ENCODE peak calls at places on chromosomes 13 and 19, in five cellular contexts. One of them, this sample, is unnamed.

GRCh38 chr13:74730556-74731331 is 596.5 kb upstream of the KLF12 start:
- DNase-seq in body of pancreas: no peak
- DNase-seq in transverse colon: no peak
- DNase-seq in adrenal gland: no peak
- DNase-seq in lower leg skin: no peak
- DNase-seq in this sample: no peak

GRCh38 chr19:29074579-29074978 is 138.4 kb downstream of the UQCRFS1 start:
- DNase-seq in body of pancreas: no peak
- DNase-seq in transverse colon: no peak
- DNase-seq in adrenal gland: no peak
- DNase-seq in lower leg skin: no peak
- DNase-seq in this sample: no peak

GRCh38 chr13:33289966-33290365 is 4.4 kb upstream of the STARD13 start:
- DNase-seq in body of pancreas: no peak
- DNase-seq in transverse colon: no peak
- DNase-seq in adrenal gland: no peak
- DNase-seq in lower leg skin: no peak
- DNase-seq in this sample: no peak

GRCh38 chr13:45873491-45874360 is 22.2 kb upstream of the SIAH3 start:
- DNase-seq in body of pancreas: no peak
- DNase-seq in transverse colon: no peak
- DNase-seq in adrenal gland: no peak
- DNase-seq in lower leg skin: no peak
- DNase-seq in this sample: no peak

GRCh38 chr19:16252459-16253205 is 54.9 kb downstream of the AP1M1 start:
- DNase-seq in body of pancreas: peak; percentile 62
- DNase-seq in transverse colon: peak; percentile 42
- DNase-seq in adrenal gland: peak; percentile 60
- DNase-seq in lower leg skin: no peak
- DNase-seq in this sample: no peak

GRCh38 chr19:42108527-42109389 is 23.5 kb downstream of the POU2F2 start:
- DNase-seq in body of pancreas: peak; percentile 88
- DNase-seq in transverse colon: peak; percentile 86
- DNase-seq in adrenal gland: peak; percentile 92
- DNase-seq in lower leg skin: peak; percentile 95
- DNase-seq in this sample: peak; percentile 77

GRCh38 chr13:101406787-101407186 is 9.5 kb downstream of the NALCN start:
- DNase-seq in body of pancreas: no peak
- DNase-seq in transverse colon: no peak
- DNase-seq in adrenal gland: no peak
- DNase-seq in lower leg skin: no peak
- DNase-seq in this sample: no peak

GRCh38 chr13:25324100-25324499 is 22.7 kb downstream of the NUP58 start:
- DNase-seq in body of pancreas: no peak
- DNase-seq in transverse colon: no peak
- DNase-seq in adrenal gland: no peak
- DNase-seq in lower leg skin: no peak
- DNase-seq in this sample: no peak

GRCh38 chr19:50050406-50051223 is 24.8 kb downstream of the ZNF473 start:
- DNase-seq in body of pancreas: peak; percentile 86
- DNase-seq in transverse colon: peak; percentile 81
- DNase-seq in adrenal gland: peak; percentile 94
- DNase-seq in lower leg skin: peak; percentile 93
- DNase-seq in this sample: peak; percentile 63

GRCh38 chr19:2952953-2953481 is 8.2 kb upstream of the ZNF77 start:
- DNase-seq in body of pancreas: peak; percentile 93
- DNase-seq in transverse colon: peak; percentile 82
- DNase-seq in adrenal gland: no peak
- DNase-seq in lower leg skin: no peak
- DNase-seq in this sample: no peak

GRCh38 chr19:15252398-15253018 is 20.3 kb upstream of the EPHX3 start:
- DNase-seq in body of pancreas: no peak
- DNase-seq in transverse colon: no peak
- DNase-seq in adrenal gland: no peak
- DNase-seq in lower leg skin: no peak
- DNase-seq in this sample: no peak

GRCh38 chr19:50546527-50547221 is 21.6 kb downstream of the LRRC4B start:
- DNase-seq in body of pancreas: no peak
- DNase-seq in transverse colon: no peak
- DNase-seq in adrenal gland: peak; percentile 62
- DNase-seq in lower leg skin: no peak
- DNase-seq in this sample: no peak

GRCh38 chr19:48491793-48492123 is 19.9 kb downstream of the LMTK3 start:
- DNase-seq in body of pancreas: no peak
- DNase-seq in transverse colon: no peak
- DNase-seq in adrenal gland: no peak
- DNase-seq in lower leg skin: no peak
- DNase-seq in this sample: no peak

GRCh38 chr19:48490980-48491792 is 20.4 kb downstream of the LMTK3 start:
- DNase-seq in body of pancreas: peak; percentile 48
- DNase-seq in transverse colon: peak; percentile 66
- DNase-seq in adrenal gland: no peak
- DNase-seq in lower leg skin: no peak
- DNase-seq in this sample: no peak

GRCh38 chr19:48493718-48494515 is 17.7 kb downstream of the LMTK3 start:
- DNase-seq in body of pancreas: no peak
- DNase-seq in transverse colon: no peak
- DNase-seq in adrenal gland: no peak
- DNase-seq in lower leg skin: no peak
- DNase-seq in this sample: no peak

GRCh38 chr19:48495391-48495790 is 16.2 kb downstream of the LMTK3 start:
- DNase-seq in body of pancreas: no peak
- DNase-seq in transverse colon: no peak
- DNase-seq in adrenal gland: no peak
- DNase-seq in lower leg skin: no peak
- DNase-seq in this sample: no peak

DNA sequence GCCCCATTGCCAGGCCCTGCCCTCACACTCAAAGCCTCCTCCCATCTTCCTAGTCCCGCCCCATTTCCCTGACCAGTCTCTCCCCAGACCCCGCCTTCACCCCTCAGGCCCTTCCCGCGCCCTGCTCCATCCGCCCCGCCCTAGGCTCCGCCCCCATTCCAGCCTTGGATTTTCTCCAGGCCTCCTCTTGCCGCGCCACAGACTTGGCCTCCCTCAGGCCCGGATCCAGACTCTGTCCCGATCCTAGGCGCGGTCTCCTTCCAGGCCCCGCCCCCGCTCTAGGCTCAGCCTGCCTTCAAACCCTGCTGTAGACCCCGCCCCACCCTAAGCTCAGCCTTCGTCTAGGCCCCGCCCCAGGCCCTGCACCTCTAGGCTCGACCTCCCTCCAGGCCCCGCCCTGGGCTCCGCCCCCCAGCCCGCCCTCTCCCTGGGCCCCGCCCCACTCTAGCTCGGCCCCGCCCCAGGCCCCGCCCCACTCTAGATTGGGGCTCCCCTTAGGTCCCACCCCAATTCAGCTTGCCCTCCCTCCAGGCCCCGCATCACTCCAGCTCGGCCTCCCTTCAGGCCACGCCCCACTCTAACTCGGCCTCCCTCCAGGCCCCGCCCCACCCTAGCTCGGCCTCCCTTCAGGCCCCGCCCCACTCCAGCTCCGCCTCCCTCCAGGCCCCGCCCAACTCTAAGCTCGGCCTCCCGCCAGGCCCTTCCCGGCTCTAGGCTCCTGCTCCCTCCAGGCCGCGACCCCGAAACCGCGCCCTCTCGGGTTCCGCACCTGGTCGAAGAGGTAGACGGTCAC is 18.5 kb downstream of the LMTK3 start:
- DNase-seq in body of pancreas: peak; percentile 98
- DNase-seq in transverse colon: peak; percentile 98
- DNase-seq in adrenal gland: peak; percentile 98
- DNase-seq in lower leg skin: peak; percentile 99
- DNase-seq in this sample: peak; percentile 95
- TF ChIP-seq POLR2A in body of pancreas: peak; percentile 79
- TF ChIP-seq POLR2A in transverse colon: peak; percentile 77
- TF ChIP-seq POLR2A in adrenal gland: no peak
- TF ChIP-seq POLR2A in lower leg skin: no peak
- TF ChIP-seq POLR2A in this sample: peak; percentile 41

DNA sequence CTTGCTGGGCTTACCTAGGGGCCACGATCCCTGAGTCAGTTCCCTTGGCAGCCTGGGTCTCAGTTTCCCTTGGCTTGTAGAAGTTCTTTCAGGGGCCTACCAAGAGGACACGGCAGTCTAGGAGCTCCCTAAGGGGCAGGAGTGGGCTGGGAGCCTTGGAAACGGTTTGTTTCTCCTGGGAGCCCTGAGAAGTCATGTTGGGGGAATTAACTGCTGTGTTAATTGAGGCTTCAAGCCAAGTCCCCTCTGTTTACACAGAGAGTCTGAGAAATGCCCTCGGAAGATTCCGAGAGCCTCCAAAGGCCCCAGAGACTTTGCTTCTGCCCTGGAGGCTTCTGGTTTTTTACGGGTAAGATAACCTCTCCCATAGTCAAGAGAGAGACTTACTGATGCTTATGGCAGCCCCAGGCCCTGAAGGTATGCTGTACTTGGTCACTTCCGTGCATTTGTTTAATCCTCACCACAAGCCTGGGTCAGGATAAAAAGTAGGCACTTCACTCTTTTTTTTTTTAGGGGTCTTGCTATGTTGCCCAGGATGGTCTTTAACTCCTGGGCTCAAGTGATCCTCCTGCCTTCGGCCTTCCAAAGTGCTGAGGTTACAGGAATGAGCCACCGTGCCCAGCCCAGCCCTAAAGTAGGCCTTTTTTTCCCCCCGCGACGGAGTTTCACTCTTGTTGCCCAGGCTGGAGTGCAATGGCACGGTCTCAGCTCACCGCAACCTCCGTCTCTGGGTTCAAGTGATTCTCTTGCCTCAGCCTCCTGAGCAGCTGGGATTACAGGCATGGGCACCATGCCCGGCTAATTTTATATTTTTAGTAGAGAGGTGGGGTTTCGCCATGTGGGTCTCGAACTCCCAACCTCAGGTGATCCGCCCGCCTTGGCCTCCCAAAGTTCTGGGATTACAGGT is 15.1 kb downstream of the IER2 start:
- DNase-seq in body of pancreas: no peak
- DNase-seq in transverse colon: no peak
- DNase-seq in adrenal gland: no peak
- DNase-seq in lower leg skin: no peak
- DNase-seq in this sample: no peak
- H3K4me3 ChIP-seq in body of pancreas: no peak overlapping the region
- H3K4me3 ChIP-seq in transverse colon: no peak overlapping the region
- H3K4me3 ChIP-seq in adrenal gland: no peak overlapping the region
- H3K4me3 ChIP-seq in lower leg skin: no peak overlapping the region
- H3K4me3 ChIP-seq in this sample: no peak overlapping the region

GRCh38 chr19:58003153-58003828 is 671 bp upstream of the ZNF606 start:
- DNase-seq in body of pancreas: no peak
- DNase-seq in transverse colon: no peak
- DNase-seq in adrenal gland: no peak
- DNase-seq in lower leg skin: no peak
- DNase-seq in this sample: no peak

GRCh38 chr19:58009666-58010301 is 7.2 kb upstream of the ZNF606 start:
- DNase-seq in body of pancreas: peak; percentile 86
- DNase-seq in transverse colon: peak; percentile 84
- DNase-seq in adrenal gland: peak; percentile 88
- DNase-seq in lower leg skin: peak; percentile 93
- DNase-seq in this sample: peak; percentile 84

GRCh38 chr19:58009301-58009665 is 6.7 kb upstream of the ZNF606 start:
- DNase-seq in body of pancreas: no peak
- DNase-seq in transverse colon: no peak
- DNase-seq in adrenal gland: no peak
- DNase-seq in lower leg skin: no peak
- DNase-seq in this sample: no peak

GRCh38 chr19:58010507-58010906 is 7.9 kb upstream of the ZNF606 start:
- DNase-seq in body of pancreas: no peak
- DNase-seq in transverse colon: no peak
- DNase-seq in adrenal gland: no peak
- DNase-seq in lower leg skin: no peak
- DNase-seq in this sample: no peak

DNA sequence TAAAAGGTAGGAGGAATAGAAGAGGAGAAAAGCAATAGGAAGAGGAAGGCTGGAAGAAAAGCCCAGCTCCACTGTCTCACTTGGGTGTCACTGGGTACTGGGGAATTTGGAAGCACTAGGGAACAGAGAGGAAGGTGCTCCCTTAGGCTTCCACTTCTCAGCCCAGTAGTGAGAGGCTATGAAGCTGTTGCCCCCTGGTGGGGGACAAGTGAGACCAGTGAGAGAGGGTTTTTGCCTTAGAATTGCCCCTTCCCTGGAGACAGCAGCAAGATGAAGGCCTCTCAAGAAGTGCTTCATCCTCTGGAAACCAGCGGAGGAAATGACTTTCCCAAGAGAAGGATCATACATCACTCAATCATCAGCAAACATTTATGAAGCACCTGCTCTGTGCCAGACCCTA is 4.7 kb upstream of the ZNF606 start:
- DNase-seq in body of pancreas: no peak
- DNase-seq in transverse colon: no peak
- DNase-seq in adrenal gland: no peak
- DNase-seq in lower leg skin: no peak
- DNase-seq in this sample: no peak
- TF ChIP-seq POLR2A in body of pancreas: no peak
- TF ChIP-seq POLR2A in transverse colon: no peak
- TF ChIP-seq POLR2A in adrenal gland: no peak
- TF ChIP-seq POLR2A in lower leg skin: no peak
- TF ChIP-seq POLR2A in this sample: no peak

GRCh38 chr19:18304194-18304495 is 18.7 kb downstream of the LSM4 start:
- DNase-seq in body of pancreas: no peak
- DNase-seq in transverse colon: no peak
- DNase-seq in adrenal gland: peak; percentile 86
- DNase-seq in lower leg skin: no peak
- DNase-seq in this sample: no peak

GRCh38 chr19:18301718-18302111 is 20.3 kb upstream of the JUND start:
- DNase-seq in body of pancreas: no peak
- DNase-seq in transverse colon: no peak
- DNase-seq in adrenal gland: no peak
- DNase-seq in lower leg skin: no peak
- DNase-seq in this sample: no peak

GRCh38 chr19:18306209-18306902 is 16.5 kb downstream of the LSM4 start:
- DNase-seq in body of pancreas: no peak
- DNase-seq in transverse colon: peak; percentile 44
- DNase-seq in adrenal gland: no peak
- DNase-seq in lower leg skin: no peak
- DNase-seq in this sample: no peak

GRCh38 chr19:18306903-18307681 is 15.8 kb downstream of the LSM4 start:
- DNase-seq in body of pancreas: no peak
- DNase-seq in transverse colon: no peak
- DNase-seq in adrenal gland: no peak
- DNase-seq in lower leg skin: no peak
- DNase-seq in this sample: no peak

DNA sequence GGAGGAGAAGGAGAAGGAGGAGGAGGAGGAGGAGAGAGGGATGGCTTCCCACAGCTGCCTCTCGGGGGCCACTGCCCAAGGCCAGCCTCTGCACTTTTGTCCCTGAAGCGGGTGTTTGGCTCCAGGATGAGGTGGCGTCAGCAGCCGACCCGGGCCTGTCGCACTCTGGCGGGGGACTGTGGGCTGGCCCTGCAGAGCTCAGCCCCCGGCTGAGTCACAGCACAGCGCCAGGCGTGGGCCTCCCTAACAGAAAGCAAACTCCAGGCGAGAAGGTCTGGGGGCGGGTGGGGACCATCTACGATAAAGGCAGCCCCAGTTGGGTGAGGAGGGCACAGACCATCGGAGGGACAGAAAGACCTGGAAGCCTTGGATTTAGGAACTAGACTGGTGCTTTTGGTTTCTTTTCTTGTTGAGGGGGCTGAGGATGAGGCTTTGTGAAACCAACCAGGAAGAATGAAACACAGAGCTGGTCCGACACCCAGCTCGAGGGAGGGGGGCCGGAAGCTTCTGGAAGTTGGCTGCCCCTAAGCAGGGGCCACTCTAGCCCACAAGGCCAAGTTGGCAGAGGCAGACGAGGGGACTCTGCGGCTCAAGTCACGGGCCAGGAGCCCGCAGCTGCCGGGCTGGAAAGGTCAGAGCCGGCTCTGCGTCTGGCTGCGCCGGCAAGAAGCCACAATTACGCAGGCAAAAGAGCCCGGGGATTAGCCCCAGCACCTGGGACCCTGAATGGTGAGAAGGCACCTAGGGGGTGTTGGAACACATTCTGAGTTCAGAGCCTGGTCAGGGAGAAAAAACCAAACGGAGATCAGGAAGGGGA is 18.2 kb downstream of the LSM4 start:
- DNase-seq in body of pancreas: peak; percentile 78
- DNase-seq in transverse colon: peak; percentile 75
- DNase-seq in adrenal gland: peak; percentile 97
- DNase-seq in lower leg skin: peak; percentile 98
- DNase-seq in this sample: peak; percentile 87
- H3K4me3 ChIP-seq in body of pancreas: no peak overlapping the region
- H3K4me3 ChIP-seq in transverse colon: peak overlapping the region; percentile 47
- H3K4me3 ChIP-seq in adrenal gland: no peak overlapping the region
- H3K4me3 ChIP-seq in lower leg skin: no peak overlapping the region
- H3K4me3 ChIP-seq in this sample: peak overlapping the region; percentile 21

This sample was measured in right lobe of liver.